ENCODE peak calls at places on chromosomes 2 and 18, in nine cellular contexts. O, M, C, Z, S, F, H, E and K are unnamed samples.

GRCh38 chr2:73202156-73203054 is at the start of gene NOTO:
- DNase-seq in O (no peak), M (no peak), C (no peak), Z (no peak), S (no peak), F (no peak), H (no peak), E (no peak), K (peak; percentile 25)

GRCh38 chr2:6986894-6987487 is 69.8 kb downstream of the RNF144A start:
- DNase-seq in O (no peak), M (no peak), C (no peak), Z (no peak), S (no peak), F (no peak), H (no peak), E (no peak), K (no peak)

GRCh38 chr2:25262288-25262687 is 79.4 kb downstream of the DNMT3A start:
- DNase-seq in O (no peak), M (no peak), C (no peak), Z (no peak), S (no peak), F (no peak), H (no peak), E (peak; percentile 1), K (no peak)

GRCh38 chr2:98903767-98904485 is 32.1 kb downstream of the CRACDL start:
- DNase-seq in O (no peak), M (no peak), C (no peak), Z (no peak), S (no peak), F (no peak), H (no peak), E (no peak), K (no peak)

GRCh38 chr2:30234180-30234971 is 3.0 kb downstream of the LBH start:
- DNase-seq in O (peak; percentile 26), M (no peak), C (no peak), Z (peak; percentile 28), S (no peak), F (peak; percentile 89), H (no peak), E (no peak), K (no peak)

GRCh38 chr2:182625814-182626213 is 90.2 kb upstream of the DNAJC10 start:
- DNase-seq in O (no peak), M (peak; percentile 90), C (no peak), Z (no peak), S (no peak), F (no peak), H (no peak), E (no peak), K (no peak)

GRCh38 chr18:3525870-3526420 is 76.0 kb downstream of the TGIF1 start:
- DNase-seq in O (peak; percentile 8), M (peak; percentile 86), C (no peak), Z (peak; percentile 83), S (no peak), F (no peak), H (peak; percentile 10), E (no peak), K (no peak)

GRCh38 chr2:232328516-232329460 is 49.8 kb upstream of the ALPP start:
- DNase-seq in O (no peak), M (no peak), C (no peak), Z (no peak), S (no peak), F (no peak), H (no peak), E (peak; percentile 21), K (no peak)

GRCh38 chr2:85852078-85852790 is 36.6 kb downstream of the ST3GAL5 start:
- DNase-seq in O (no peak), M (no peak), C (no peak), Z (no peak), S (no peak), F (no peak), H (no peak), E (no peak), K (no peak)

GRCh38 chr2:120715941-120716340 is 19.7 kb upstream of the GLI2 start:
- DNase-seq in O (no peak), M (peak; percentile 42), C (no peak), Z (no peak), S (no peak), F (no peak), H (no peak), E (no peak), K (no peak)

GRCh38 chr18:21369146-21369545 is 127.1 kb downstream of the GREB1L start:
- DNase-seq in O (no peak), M (no peak), C (no peak), Z (no peak), S (no peak), F (no peak), H (no peak), E (no peak), K (no peak)

GRCh38 chr2:240946046-240946445 is 39.9 kb downstream of the CROCC2 start:
- DNase-seq in O (no peak), M (peak; percentile 31), C (no peak), Z (no peak), S (no peak), F (no peak), H (no peak), E (no peak), K (no peak)

GRCh38 chr2:240922234-240922981 is 16.3 kb downstream of the CROCC2 start:
- DNase-seq in O (no peak), M (no peak), C (no peak), Z (no peak), S (no peak), F (no peak), H (no peak), E (no peak), K (no peak)

GRCh38 chr2:177797808-177798207 is 274.8 kb downstream of the PDE11A start:
- DNase-seq in O (no peak), M (no peak), C (no peak), Z (no peak), S (no peak), F (no peak), H (no peak), E (no peak), K (no peak)

GRCh38 chr2:224334083-224334482 is 67.8 kb downstream of the FAM124B start:
- DNase-seq in O (no peak), M (no peak), C (no peak), Z (no peak), S (no peak), F (no peak), H (no peak), E (no peak), K (peak; percentile 24)

GRCh38 chr2:230441188-230441897 is 25.3 kb downstream of the SP100 start:
- DNase-seq in O (peak; percentile 23), M (no peak), C (no peak), Z (no peak), S (no peak), F (peak; percentile 79), H (peak; percentile 70), E (peak; percentile 34), K (no peak)

GRCh38 chr18:63292844-63293683 is 26.5 kb downstream of the BCL2 start:
- DNase-seq in O (peak; percentile 31), M (peak; percentile 11), C (no peak), Z (no peak), S (no peak), F (no peak), H (no peak), E (peak; percentile 70), K (no peak)

GRCh38 chr2:69149631-69150215 is 136.7 kb downstream of the ANTXR1 start:
- DNase-seq in O (no peak), M (no peak), C (peak; percentile 14), Z (no peak), S (no peak), F (peak; percentile 86), H (no peak), E (peak; percentile 71), K (no peak)

GRCh38 chr2:192016265-192016664 is 169.4 kb upstream of the CAVIN2 start:
- DNase-seq in O (no peak), M (no peak), C (no peak), Z (no peak), S (no peak), F (peak; percentile 22), H (no peak), E (no peak), K (no peak)

GRCh38 chr2:29628078-29628765 is 293.2 kb downstream of the ALK start:
- DNase-seq in O (no peak), M (no peak), C (no peak), Z (no peak), S (no peak), F (no peak), H (no peak), E (no peak), K (no peak)

GRCh38 chr2:232438951-232439757 is 16.8 kb upstream of the ALPI start:
- DNase-seq in O (peak; percentile 21), M (no peak), C (no peak), Z (no peak), S (no peak), F (peak; percentile 14), H (no peak), E (peak; percentile 52), K (peak; percentile 74)

GRCh38 chr18:63505566-63506335 is 29.0 kb downstream of the SERPINB5 start:
- DNase-seq in O (no peak), M (no peak), C (peak; percentile 32), Z (peak; percentile 2), S (peak; percentile 12), F (peak; percentile 35), H (peak; percentile 23), E (no peak), K (peak; percentile 40)

GRCh38 chr2:216710531-216711282 is 15.4 kb upstream of the IGFBP5 start:
- DNase-seq in O (no peak), M (no peak), C (no peak), Z (no peak), S (no peak), F (peak; percentile 73), H (no peak), E (peak; percentile 78), K (no peak)

GRCh38 chr2:239294571-239295054 is 106.2 kb downstream of the HDAC4 start:
- DNase-seq in O (no peak), M (no peak), C (no peak), Z (no peak), S (no peak), F (no peak), H (no peak), E (peak; percentile 51), K (no peak)

GRCh38 chr2:114727012-114727411 is 284.6 kb downstream of the DPP10 start:
- DNase-seq in O (no peak), M (no peak), C (no peak), Z (no peak), S (no peak), F (no peak), H (no peak), E (no peak), K (no peak)

GRCh38 chr18:43078485-43079092 is 36.9 kb downstream of the RIT2 start:
- DNase-seq in O (no peak), M (peak; percentile 22), C (no peak), Z (no peak), S (no peak), F (no peak), H (no peak), E (no peak), K (peak; percentile 26)

GRCh38 chr2:160720098-160720497 is 226.5 kb upstream of the RBMS1 start:
- DNase-seq in O (no peak), M (peak; percentile 16), C (no peak), Z (no peak), S (no peak), F (no peak), H (no peak), E (no peak), K (no peak)

GRCh38 chr2:128447538-128447885 is 128.8 kb upstream of the HS6ST1 start:
- DNase-seq in O (no peak), M (no peak), C (no peak), Z (no peak), S (no peak), F (no peak), H (no peak), E (no peak), K (no peak)

GRCh38 chr2:210663574-210663973 is 107.2 kb downstream of the CPS1 start:
- DNase-seq in O (no peak), M (peak; percentile 26), C (peak; percentile 9), Z (no peak), S (no peak), F (peak; percentile 42), H (no peak), E (no peak), K (peak; percentile 77)

GRCh38 chr2:142124706-142125105 is 6.1 kb downstream of the LRP1B start:
- DNase-seq in O (no peak), M (no peak), C (no peak), Z (no peak), S (no peak), F (no peak), H (no peak), E (no peak), K (no peak)

GRCh38 chr2:168577885-168578284 is 121.8 kb downstream of the CERS6 start:
- DNase-seq in O (no peak), M (no peak), C (no peak), Z (no peak), S (no peak), F (peak; percentile 15), H (peak; percentile 40), E (no peak), K (no peak)